ENCODE peak calls at places on chromosomes 5 and 9, in six cellular contexts. K is activated CD4-positive, alpha-beta memory T cell treated with anti-CD3 and anti-CD28 coated beads for 36 hours; N is aorta; W is M059J; V is mucosa of descending colon; M is MV-4-11. S is an unnamed sample.

GRCh38 chr5:1411099-1411498 is 34.1 kb downstream of the SLC6A3 start:
- DNase-seq in K (no peak), N (peak), W (no peak), V (no peak), M (no peak), S (no peak)

GRCh38 chr5:73940026-73940425 is 314.0 kb downstream of the ARHGEF28 start:
- DNase-seq in K (no peak), N (no peak), W (peak), V (no peak), M (no peak), S (no peak)

GRCh38 chr9:30800421-30800820 is 1584.0 kb upstream of the ACO1 start:
- DNase-seq in K (no peak), N (no peak), W (no peak), V (no peak), M (no peak), S (no peak)

GRCh38 chr5:116492016-116492623 is 82.5 kb downstream of the SEMA6A start:
- DNase-seq in K (no peak), N (no peak), W (peak), V (no peak), M (peak), S (no peak)

GRCh38 chr5:103569313-103570060 is 6.9 kb upstream of the NUDT12 start:
- DNase-seq in K (no peak), N (no peak), W (peak), V (no peak), M (no peak), S (no peak)

GRCh38 chr9:84621811-84622210 is 47.7 kb upstream of the NTRK2 start:
- DNase-seq in K (no peak), N (no peak), W (no peak), V (no peak), M (no peak), S (no peak)

GRCh38 chr9:115229496-115229895 is 111.5 kb upstream of the TNC start:
- DNase-seq in K (no peak), N (no peak), W (peak), V (no peak), M (no peak), S (no peak)

GRCh38 chr5:3104446-3105047 is 353.1 kb upstream of the IRX2 start:
- DNase-seq in K (no peak), N (no peak), W (no peak), V (no peak), M (no peak), S (no peak)

GRCh38 chr5:72036951-72037350 is 70.3 kb upstream of the MAP1B start:
- DNase-seq in K (no peak), N (no peak), W (peak), V (no peak), M (no peak), S (no peak)

GRCh38 chr9:107749787-107750444 is 260.3 kb upstream of the KLF4 start:
- DNase-seq in K (no peak), N (peak), W (peak), V (peak), M (peak), S (peak)

GRCh38 chr5:18024542-18024941 is 390.3 kb downstream of the TAF11L14 start:
- DNase-seq in K (no peak), N (no peak), W (no peak), V (no peak), M (no peak), S (no peak)

GRCh38 chr9:134791009-134791408 is 89.6 kb upstream of the FCN2 start:
- DNase-seq in K (no peak), N (no peak), W (no peak), V (no peak), M (no peak), S (no peak)

GRCh38 chr5:2371419-2371710 is 380.1 kb downstream of the IRX2 start:
- DNase-seq in K (no peak), N (no peak), W (no peak), V (no peak), M (no peak), S (no peak)

GRCh38 chr5:177295929-177296328 is 7.6 kb downstream of the RAB24 start:
- DNase-seq in K (no peak), N (no peak), W (no peak), V (no peak), M (peak), S (no peak)

GRCh38 chr9:14389146-14389545 is 75.2 kb upstream of the NFIB start:
- DNase-seq in K (no peak), N (no peak), W (no peak), V (no peak), M (no peak), S (no peak)

GRCh38 chr9:93126151-93126781 is 7.8 kb downstream of the NINJ1 start:
- DNase-seq in K (no peak), N (peak), W (no peak), V (peak), M (no peak), S (no peak)

GRCh38 chr9:95342571-95342970 is 25.1 kb upstream of the FANCC start:
- DNase-seq in K (no peak), N (no peak), W (no peak), V (no peak), M (no peak), S (no peak)

GRCh38 chr9:127021664-127022337 is 100.6 kb downstream of the ANGPTL2 start:
- DNase-seq in K (no peak), N (peak), W (no peak), V (peak), M (no peak), S (no peak)

GRCh38 chr5:139820130-139820529 is 24.5 kb downstream of the PSD2 start:
- DNase-seq in K (no peak), N (no peak), W (no peak), V (no peak), M (no peak), S (no peak)

GRCh38 chr5:42950466-42951168 is 89.5 kb downstream of the ANXA2R start:
- DNase-seq in K (peak), N (peak), W (peak), V (no peak), M (peak), S (peak)

GRCh38 chr5:597871-598563 is 14.1 kb upstream of the CEP72 start:
- DNase-seq in K (no peak), N (no peak), W (no peak), V (no peak), M (no peak), S (no peak)

GRCh38 chr9:32705059-32705458 is 69.6 kb upstream of the TAF1L start:
- DNase-seq in K (no peak), N (no peak), W (peak), V (no peak), M (no peak), S (no peak)

S was measured in NCI-H748 treated with DMSO at 0.1 percent for 48 hours.